ENCODE peak calls at places on chromosomes 4 and X, in six cellular contexts. D is kidney, B is GM23248, C is IMR-90, O is astrocyte, N is PC-3. E is an unnamed sample.

GRCh38 chrX:148135738-148136137 is 154.6 kb downstream of the FMR1NB start:
- DNase-seq in D (no peak), B (peak; percentile 48), C (no peak), O (peak; percentile 1), N (peak; percentile 2), E (no peak)

GRCh38 chr4:41281038-41281634 is 24.4 kb downstream of the UCHL1 start:
- DNase-seq in D (no peak), B (peak; percentile 83), C (peak; percentile 77), O (peak; percentile 50), N (peak; percentile 84), E (peak; percentile 92)

GRCh38 chrX:115898382-115899001 is 272.1 kb upstream of the AGTR2 start:
- DNase-seq in D (peak; percentile 82), B (no peak), C (peak; percentile 29), O (no peak), N (peak; percentile 46), E (no peak)

GRCh38 chr4:7371122-7371941 is 63.4 kb downstream of the PSAPL1 start:
- DNase-seq in D (peak; percentile 43), B (peak; percentile 13), C (peak; percentile 33), O (peak; percentile 96), N (no peak), E (peak; percentile 72)

GRCh38 chr4:109977854-109978501 is 65.3 kb downstream of the EGF start:
- DNase-seq in D (no peak), B (peak; percentile 78), C (peak; percentile 60), O (peak; percentile 45), N (peak; percentile 79), E (peak; percentile 80)

GRCh38 chr4:32985256-32985655 is 2265.1 kb downstream of the PCDH7 start:
- DNase-seq in D (no peak), B (peak; percentile 67), C (no peak), O (peak; percentile 14), N (peak; percentile 56), E (peak; percentile 69)

GRCh38 chr4:128107766-128108165 is 46.7 kb downstream of the LARP1B start:
- DNase-seq in D (no peak), B (peak; percentile 14), C (peak; percentile 83), O (peak; percentile 90), N (no peak), E (no peak)

GRCh38 chrX:21961142-21961541 is 20.6 kb downstream of the SMS start:
- DNase-seq in D (no peak), B (peak; percentile 13), C (no peak), O (no peak), N (no peak), E (no peak)

GRCh38 chr4:175444512-175444911 is 367.6 kb downstream of the GPM6A start:
- DNase-seq in D (no peak), B (no peak), C (no peak), O (no peak), N (peak; percentile 23), E (no peak)

GRCh38 chr4:113657834-113658233 is 103.7 kb downstream of the CAMK2D start:
- DNase-seq in D (no peak), B (peak; percentile 46), C (peak; percentile 69), O (peak; percentile 63), N (peak; percentile 75), E (peak; percentile 65)

GRCh38 chr4:7638984-7639789 is 204.5 kb upstream of the PSAPL1 start:
- DNase-seq in D (peak; percentile 44), B (no peak), C (no peak), O (no peak), N (no peak), E (no peak)

GRCh38 chr4:122045533-122045932 is 93.7 kb upstream of the TRPC3 start:
- DNase-seq in D (no peak), B (peak; percentile 92), C (peak; percentile 96), O (peak; percentile 85), N (peak; percentile 97), E (peak; percentile 85)

DNA sequence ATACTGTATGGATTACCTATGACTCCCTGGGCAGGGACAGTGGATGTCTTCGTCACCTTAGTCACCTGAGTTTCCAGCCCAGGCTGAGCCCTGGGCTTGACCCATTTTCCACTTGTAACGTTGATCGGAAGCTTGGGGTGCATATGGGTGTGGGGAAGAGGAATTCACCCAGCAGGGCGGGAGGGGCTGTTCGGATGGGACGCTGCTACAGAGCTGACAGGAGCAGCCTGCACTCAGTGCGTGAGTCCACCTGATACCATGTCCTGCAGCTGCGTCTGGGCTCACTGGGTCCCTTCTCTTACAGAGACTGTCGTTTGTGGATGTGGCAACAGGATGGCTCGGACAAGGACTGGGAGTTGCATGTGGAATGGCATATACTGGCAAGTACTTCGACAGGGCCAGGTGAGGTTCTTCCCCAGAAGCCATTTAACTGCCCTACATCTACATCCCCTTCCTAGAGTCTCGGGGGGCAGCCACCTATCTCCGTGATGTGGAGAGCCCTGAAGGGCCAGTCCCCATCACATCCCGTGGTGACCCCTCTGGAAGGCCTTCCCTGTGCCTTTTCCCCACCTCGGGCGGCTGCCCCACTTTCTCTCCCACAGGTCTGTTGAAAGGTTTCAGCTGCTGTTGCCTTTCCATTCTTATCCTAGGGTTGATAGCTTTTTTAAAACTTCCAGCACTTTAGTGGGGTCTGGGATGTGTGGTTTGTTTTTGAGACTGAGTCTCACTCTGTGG is 13.6 kb downstream of the TKTL1 start:
- DNase-seq in D (no peak), B (no peak), C (no peak), O (no peak), N (no peak), E (no peak)
- H3K9ac ChIP-seq in D (no peak overlapping the region), B (no peak overlapping the region), C (no peak overlapping the region), O (no peak overlapping the region), N (no peak overlapping the region), E (no peak overlapping the region)

GRCh38 chr4:70706516-70706915 is 15.2 kb upstream of the RUFY3 start:
- DNase-seq in D (no peak), B (peak; percentile 52), C (peak; percentile 16), O (peak; percentile 17), N (peak; percentile 26), E (peak; percentile 25)
- H3K9ac ChIP-seq in D (peak overlapping the region; percentile 93), B (peak overlapping the region; percentile 89), C (peak overlapping the region; percentile 64), O (peak overlapping the region; percentile 83), N (peak overlapping the region; percentile 93), E (peak overlapping the region; percentile 94)

GRCh38 chrX:261858-262390 is 19.3 kb upstream of the PLCXD1 start:
- DNase-seq in D (peak; percentile 55), B (no peak), C (no peak), O (no peak), N (no peak), E (no peak)
- H3K9ac ChIP-seq in D (no peak overlapping the region), B (no peak overlapping the region), C (no peak overlapping the region), O (no peak overlapping the region), N (no peak overlapping the region), E (peak overlapping the region; percentile 19)

DNA sequence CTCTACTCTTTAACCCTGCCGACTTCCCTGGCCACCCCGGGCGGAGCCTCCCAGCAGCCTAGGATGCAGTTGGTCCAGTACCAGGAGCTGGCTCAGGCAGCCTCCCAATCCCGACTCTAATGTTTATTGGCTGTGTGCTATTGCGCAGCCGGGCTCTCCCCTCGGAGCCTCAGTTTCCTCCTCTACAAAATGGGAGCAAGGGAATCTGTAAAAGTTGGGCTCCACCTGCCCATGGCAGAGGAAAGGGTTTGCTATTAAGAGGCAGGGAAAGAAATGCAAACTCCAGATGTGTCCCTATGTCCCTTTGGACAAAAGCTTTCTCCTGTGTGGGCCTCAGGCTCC is 140.8 kb upstream of the PJA1 start:
- DNase-seq in D (no peak), B (no peak), C (no peak), O (no peak), N (no peak), E (no peak)
- H3K9ac ChIP-seq in D (no peak overlapping the region), B (no peak overlapping the region), C (no peak overlapping the region), O (no peak overlapping the region), N (no peak overlapping the region), E (no peak overlapping the region)

GRCh38 chr4:123305746-123306145 is 90.8 kb upstream of the SPRY1 start:
- DNase-seq in D (no peak), B (no peak), C (no peak), O (no peak), N (no peak), E (no peak)
- H3K9ac ChIP-seq in D (no peak overlapping the region), B (no peak overlapping the region), C (no peak overlapping the region), O (no peak overlapping the region), N (no peak overlapping the region), E (no peak overlapping the region)

DNA sequence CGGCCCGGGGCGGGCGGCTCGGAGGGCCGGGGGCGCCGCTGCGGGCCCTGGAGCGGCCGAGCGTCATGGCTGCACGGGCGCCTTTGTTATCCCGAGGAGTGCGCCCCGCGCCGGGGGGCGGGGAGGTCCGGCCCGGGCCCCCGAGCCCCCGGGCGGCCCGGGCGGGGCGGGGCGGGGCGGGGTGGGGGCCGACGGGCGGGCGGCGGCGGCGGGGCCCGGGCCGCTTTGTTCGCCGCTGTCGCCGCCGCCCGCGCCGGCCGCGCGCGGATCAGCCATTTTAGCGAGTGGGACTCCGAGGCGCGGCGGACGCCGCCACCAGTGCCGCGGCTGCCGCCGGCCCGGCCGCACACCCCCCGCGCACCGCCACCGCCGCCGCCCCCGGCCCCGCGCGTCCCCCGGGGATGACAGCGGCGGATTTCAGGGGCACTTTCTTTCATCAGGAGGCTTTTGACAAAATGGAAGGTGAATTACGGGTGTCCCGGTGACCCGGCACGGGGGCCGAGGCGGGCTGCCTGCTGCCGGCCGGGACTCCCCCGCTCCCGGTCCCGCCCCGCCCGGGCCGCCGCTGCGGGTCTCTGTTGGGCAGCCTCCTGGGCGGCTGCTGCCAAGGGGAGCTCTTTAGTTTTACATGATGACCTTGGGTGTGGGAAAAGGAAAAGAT is 1.2 kb downstream of the HMGB3 start:
- DNase-seq in D (no peak), B (peak; percentile 35), C (no peak), O (no peak), N (no peak), E (peak; percentile 39)
- H3K9ac ChIP-seq in D (no peak overlapping the region), B (peak overlapping the region; percentile 67), C (peak overlapping the region; percentile 82), O (peak overlapping the region; percentile 77), N (peak overlapping the region; percentile 71), E (no peak overlapping the region)

E was measured in adipocyte.